ENCODE peak calls at places on chromosomes 4 and X, in six cellular contexts. X, L, A, K, D and M are unnamed samples.

GRCh38 chr4:177271091-177271490 is 38.6 kb upstream of the NEIL3 start:
- DNase-seq in L (no peak), A (no peak), K (no peak), X (no peak), D (no peak), M (no peak)

GRCh38 chr4:78669453-78669852 is 106.7 kb upstream of the BMP2K start:
- DNase-seq in K (no peak), X (no peak), D (no peak), L (no peak), A (no peak), M (no peak)

GRCh38 chrX:68828740-68829593 is at the start of gene EFNB1:
- DNase-seq in X (peak), D (peak), L (peak), A (peak), K (peak), M (peak)

GRCh38 chr4:116942315-116942714 is 143.1 kb downstream of the TRAM1L1 start:
- DNase-seq in X (no peak), D (peak), A (no peak), K (no peak), L (no peak), M (no peak)

GRCh38 chr4:54525602-54526001 is 132.2 kb upstream of the KIT start:
- DNase-seq in A (no peak), K (no peak), X (no peak), D (no peak), L (no peak), M (no peak)

GRCh38 chr4:35926753-35927152 is 317.6 kb downstream of the ARAP2 start:
- DNase-seq in A (no peak), L (no peak), K (no peak), X (no peak), D (no peak), M (no peak)

GRCh38 chrX:28189011-28189410 is 207.8 kb upstream of the DCAF8L1 start:
- DNase-seq in X (no peak), D (no peak), L (no peak), K (no peak), A (no peak), M (no peak)

GRCh38 chr4:15004701-15005301 is 2.5 kb downstream of the CPEB2 start:
- DNase-seq in A (peak), D (peak), L (peak), X (peak), K (peak), M (peak)

GRCh38 chr4:83108101-83108861 is 6.2 kb downstream of the PLAC8 start:
- DNase-seq in X (no peak), D (no peak), A (peak), L (no peak), K (no peak), M (no peak)

GRCh38 chr4:128782076-128782715 is 27.3 kb upstream of the JADE1 start:
- DNase-seq in D (peak), K (no peak), L (no peak), A (peak), X (peak), M (peak)

GRCh38 chrX:10296581-10296980 is 139.8 kb downstream of the CLCN4 start:
- DNase-seq in L (peak), D (no peak), X (no peak), K (no peak), A (no peak), M (no peak)

GRCh38 chrX:102976793-102977495 is 39.9 kb downstream of the RAB40AL start:
- DNase-seq in A (no peak), L (no peak), K (no peak), X (no peak), D (no peak), M (no peak)

DNA sequence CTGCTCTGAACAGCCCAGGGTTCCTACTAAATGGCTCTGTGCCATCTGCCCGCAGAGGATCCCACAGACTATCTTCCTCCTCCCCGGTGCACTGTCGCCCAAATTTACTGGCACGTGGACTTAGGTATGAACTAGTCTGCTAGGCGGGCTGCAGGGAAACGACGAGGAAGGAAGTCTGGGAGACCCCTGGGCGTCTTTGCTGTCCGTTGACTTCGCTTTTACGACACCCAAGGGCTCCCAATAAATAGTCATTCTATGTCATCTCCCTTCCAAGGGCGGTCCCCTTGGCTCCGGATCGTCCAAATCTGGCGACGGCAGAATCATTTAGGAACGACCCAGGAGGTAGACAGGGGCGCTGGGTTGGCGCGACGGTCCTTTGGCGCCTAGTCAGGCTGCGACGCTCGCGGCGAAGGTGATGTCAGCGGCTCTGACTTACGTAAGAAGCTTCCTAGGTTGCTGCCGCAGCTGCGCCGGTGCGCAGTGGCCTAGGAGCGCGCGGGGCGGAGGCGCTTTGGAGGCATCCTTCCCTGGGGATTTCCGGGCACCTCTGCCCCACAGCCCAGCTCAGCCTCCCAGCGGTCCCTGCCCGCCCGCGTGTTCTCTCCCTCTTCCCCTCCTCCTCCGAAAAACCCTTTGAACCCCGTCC is 2.2 kb downstream of the NHS start:
- DNase-seq in K (peak), D (peak), A (no peak), L (peak), X (peak), M (peak)
- H3K4me3 ChIP-seq in K (peak), D (peak), A (no peak), L (peak), X (peak), M (peak)

GRCh38 chrX:133559909-133560308 is 144.6 kb upstream of the GPC4 start:
- DNase-seq in A (no peak), X (no peak), L (no peak), D (no peak), K (no peak), M (no peak)

GRCh38 chrX:133550665-133551064 is 135.4 kb upstream of the GPC4 start:
- DNase-seq in D (no peak), A (no peak), L (no peak), X (no peak), K (no peak), M (no peak)

GRCh38 chrX:133561251-133561650 is 146.0 kb upstream of the GPC4 start:
- DNase-seq in A (no peak), D (no peak), K (no peak), X (no peak), L (no peak), M (no peak)

DNA sequence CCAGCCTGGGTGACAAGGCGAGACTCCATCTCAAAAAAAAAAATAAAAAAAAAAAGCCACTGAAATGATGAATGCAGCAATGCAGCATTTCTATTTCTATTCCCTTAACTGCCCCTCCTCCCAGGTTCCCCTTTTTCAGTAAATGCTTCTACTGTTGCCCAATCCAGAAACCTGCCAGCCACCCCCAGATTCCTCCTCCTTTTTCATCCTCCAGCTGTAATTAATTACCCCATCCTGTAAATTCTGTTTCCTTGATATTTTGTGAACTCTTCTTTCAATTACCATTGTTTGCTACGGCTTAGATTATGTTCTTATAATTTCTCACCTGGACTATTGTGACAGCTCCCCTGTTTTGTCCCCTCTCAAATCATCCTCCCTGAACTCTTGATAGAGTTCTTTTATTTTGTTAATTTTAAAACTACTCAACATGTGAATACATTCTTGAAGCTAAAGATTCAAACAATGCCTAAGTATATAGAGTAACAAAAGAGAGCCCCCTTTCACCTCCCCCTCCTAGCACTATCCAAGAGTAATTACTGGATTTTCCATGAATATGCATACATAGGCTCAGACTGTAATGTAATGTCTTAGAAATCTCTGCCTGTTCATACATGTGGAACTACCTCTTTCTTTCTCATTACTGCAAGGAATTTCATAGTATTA is 140.6 kb upstream of the GPC4 start:
- DNase-seq in K (no peak), X (no peak), L (no peak), D (no peak), A (no peak), M (no peak)
- H3K4me3 ChIP-seq in K (no peak), X (no peak), L (no peak), D (no peak), A (no peak), M (no peak)

GRCh38 chr4:48490680-48491513 is 845 bp downstream of the ZAR1 start:
- DNase-seq in K (no peak), A (no peak), D (no peak), L (no peak), X (no peak), M (no peak)
- H3K4me3 ChIP-seq in K (peak), A (no peak), D (no peak), L (no peak), X (peak), M (no peak)

GRCh38 chr4:88812420-88812819 is 114.8 kb upstream of the NAP1L5 start:
- DNase-seq in X (no peak), K (no peak), L (no peak), D (no peak), A (no peak), M (no peak)
- H3K4me3 ChIP-seq in X (no peak), K (no peak), L (no peak), D (no peak), A (no peak), M (no peak)

GRCh38 chr4:4386736-4387392 is at the start of gene NSG1:
- DNase-seq in L (no peak), X (peak), A (peak), D (no peak), K (peak), M (no peak)
- H3K4me3 ChIP-seq in L (peak), X (peak), A (peak), D (peak), K (peak), M (peak)

DNA sequence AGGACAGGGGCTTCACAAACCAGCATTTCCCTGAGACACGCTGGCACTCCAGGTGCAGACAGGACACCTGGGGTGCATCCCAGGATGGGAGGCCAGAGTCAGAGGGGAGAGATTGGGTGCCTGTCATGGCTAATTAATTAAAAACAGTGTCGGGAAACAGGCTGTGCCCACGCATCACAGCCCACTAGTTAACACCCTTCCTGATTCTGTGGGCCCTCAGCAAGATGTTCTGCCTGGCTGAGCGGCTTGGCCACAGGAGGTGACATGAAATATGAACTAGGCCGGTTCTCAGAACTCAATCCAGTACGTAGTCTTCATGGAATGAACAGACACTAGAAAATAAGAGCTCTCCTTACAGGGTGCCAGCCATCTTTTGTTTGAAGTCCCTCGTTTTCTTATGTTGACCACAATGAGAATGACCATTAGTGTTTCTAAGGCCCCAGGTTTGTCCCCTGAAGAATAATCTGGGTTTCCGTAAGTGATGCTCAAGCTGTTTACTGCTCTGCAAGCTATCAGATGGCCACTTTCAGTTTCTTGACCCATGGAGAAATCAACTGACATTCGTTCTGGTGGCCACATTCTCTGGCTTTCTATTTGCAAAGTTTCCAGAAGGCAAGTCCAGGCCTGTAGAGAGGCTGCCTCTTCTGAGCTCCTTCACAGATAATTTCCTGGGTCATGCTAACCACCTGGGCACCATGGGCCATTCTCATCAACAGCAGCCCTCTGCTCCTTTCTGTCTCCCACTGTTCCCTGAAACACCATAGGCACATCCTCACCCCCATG is 72.3 kb downstream of the SLC34A2 start:
- DNase-seq in A (no peak), L (no peak), X (no peak), D (no peak), K (no peak), M (no peak)
- H3K4me3 ChIP-seq in A (no peak), L (no peak), X (no peak), D (no peak), K (no peak), M (no peak)

DNA sequence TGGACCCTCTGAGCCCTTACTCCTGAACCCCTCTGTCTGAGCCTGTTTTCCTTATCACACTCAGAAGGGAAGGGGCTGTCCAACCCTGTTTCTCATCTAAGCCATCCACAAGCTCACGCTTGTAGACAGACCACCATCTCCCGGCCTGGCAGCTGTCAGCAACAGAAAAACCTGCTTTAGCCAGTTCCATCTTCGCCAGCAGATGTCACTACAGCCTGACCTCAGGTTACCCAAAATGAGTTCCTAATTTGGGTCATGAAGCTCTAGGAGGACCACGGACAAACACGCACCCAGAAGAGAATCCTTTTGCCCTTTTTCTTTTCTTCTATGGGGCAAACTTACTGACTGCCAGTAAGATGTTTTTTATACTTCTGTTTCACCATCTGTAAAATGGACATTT is 445.4 kb downstream of the BCOR start:
- DNase-seq in X (no peak), L (peak), K (no peak), A (no peak), D (peak), M (no peak)
- H3K4me3 ChIP-seq in X (no peak), L (no peak), K (no peak), A (no peak), D (no peak), M (no peak)

GRCh38 chrX:119389854-119390501 is 9.2 kb upstream of the SLC25A43 start:
- DNase-seq in L (peak), K (no peak), D (no peak), X (no peak), A (no peak), M (no peak)
- H3K4me3 ChIP-seq in L (peak), K (no peak), D (no peak), X (no peak), A (no peak), M (no peak)

GRCh38 chr4:154739111-154739510 is 4.7 kb upstream of the LRAT start:
- DNase-seq in L (no peak), X (no peak), K (no peak), A (no peak), D (no peak), M (no peak)

GRCh38 chr4:154743683-154744340 is at the start of gene LRAT:
- DNase-seq in X (no peak), K (peak), D (peak), A (peak), L (no peak), M (no peak)

GRCh38 chr4:154741877-154742851 is 1.6 kb upstream of the LRAT start:
- DNase-seq in A (no peak), L (no peak), X (no peak), K (no peak), D (peak), M (no peak)

GRCh38 chr4:154740462-154740861 is 3.3 kb upstream of the LRAT start:
- DNase-seq in L (no peak), D (no peak), A (no peak), K (no peak), X (no peak), M (no peak)

GRCh38 chr4:154741131-154741530 is 2.7 kb upstream of the LRAT start:
- DNase-seq in A (no peak), K (no peak), D (no peak), X (no peak), L (no peak), M (no peak)
- H3K4me3 ChIP-seq in A (no peak), K (no peak), D (no peak), X (peak), L (no peak), M (no peak)